ENCODE peak calls at places on chromosomes 6 and 20, in five cellular contexts. One of them, this sample, is unnamed.

GRCh38 chr6:112413805-112414204 is 66.7 kb downstream of the RFPL4B start:
- DNase-seq in smooth muscle cell of the brain vasculature: no peak
- DNase-seq in NCI-H1105: no peak
- DNase-seq in NCI-H1694: no peak
- DNase-seq in T-cell: no peak
- DNase-seq in this sample: no peak

GRCh38 chr6:138246650-138247440 is 28.6 kb upstream of the PBOV1 start:
- DNase-seq in NCI-H1694: no peak
- DNase-seq in NCI-H1105: no peak
- DNase-seq in T-cell: no peak
- DNase-seq in smooth muscle cell of the brain vasculature: no peak
- DNase-seq in this sample: no peak

GRCh38 chr6:2708456-2708855 is 42.3 kb downstream of the MYLK4 start:
- DNase-seq in NCI-H1105: no peak
- DNase-seq in T-cell: no peak
- DNase-seq in NCI-H1694: no peak
- DNase-seq in smooth muscle cell of the brain vasculature: no peak
- DNase-seq in this sample: no peak

GRCh38 chr20:16785221-16785620 is 37.1 kb downstream of the OTOR start:
- DNase-seq in NCI-H1105: no peak
- DNase-seq in T-cell: no peak
- DNase-seq in smooth muscle cell of the brain vasculature: no peak
- DNase-seq in NCI-H1694: no peak
- DNase-seq in this sample: no peak

GRCh38 chr20:38307371-38308046 is 3.6 kb downstream of the BPI start:
- DNase-seq in smooth muscle cell of the brain vasculature: no peak
- DNase-seq in NCI-H1694: no peak
- DNase-seq in NCI-H1105: no peak
- DNase-seq in T-cell: no peak
- DNase-seq in this sample: no peak

GRCh38 chr6:105675715-105676397 is 273.0 kb upstream of the PREP start:
- DNase-seq in smooth muscle cell of the brain vasculature: no peak
- DNase-seq in NCI-H1105: peak; percentile 35
- DNase-seq in T-cell: no peak
- DNase-seq in NCI-H1694: no peak
- DNase-seq in this sample: no peak

GRCh38 chr6:148451690-148452089 is 109.1 kb downstream of the SASH1 start:
- DNase-seq in smooth muscle cell of the brain vasculature: no peak
- DNase-seq in NCI-H1694: no peak
- DNase-seq in NCI-H1105: no peak
- DNase-seq in T-cell: no peak
- DNase-seq in this sample: no peak

GRCh38 chr6:95087394-95088097 is 489.8 kb upstream of the MANEA start:
- DNase-seq in smooth muscle cell of the brain vasculature: peak; percentile 76
- DNase-seq in NCI-H1105: peak; percentile 97
- DNase-seq in T-cell: no peak
- DNase-seq in NCI-H1694: peak; percentile 92
- DNase-seq in this sample: no peak

GRCh38 chr20:35273449-35274171 is 4.3 kb downstream of the MMP24OS start:
- DNase-seq in NCI-H1694: no peak
- DNase-seq in NCI-H1105: no peak
- DNase-seq in smooth muscle cell of the brain vasculature: no peak
- DNase-seq in T-cell: no peak
- DNase-seq in this sample: no peak

GRCh38 chr6:28553986-28554881 is 28.6 kb downstream of the GPX5 start:
- DNase-seq in smooth muscle cell of the brain vasculature: no peak
- DNase-seq in NCI-H1105: peak; percentile 49
- DNase-seq in T-cell: no peak
- DNase-seq in NCI-H1694: no peak
- DNase-seq in this sample: no peak

GRCh38 chr20:60137657-60138245 is 179.5 kb downstream of the CDH26 start:
- DNase-seq in T-cell: peak; percentile 6
- DNase-seq in NCI-H1694: no peak
- DNase-seq in smooth muscle cell of the brain vasculature: no peak
- DNase-seq in NCI-H1105: no peak
- DNase-seq in this sample: peak; percentile 4

GRCh38 chr20:51831891-51832675 is 29.8 kb upstream of the SALL4 start:
- DNase-seq in NCI-H1105: no peak
- DNase-seq in smooth muscle cell of the brain vasculature: no peak
- DNase-seq in NCI-H1694: no peak
- DNase-seq in T-cell: no peak
- DNase-seq in this sample: no peak

GRCh38 chr6:145699462-145699861 is 35.9 kb downstream of the EPM2A start:
- DNase-seq in NCI-H1105: no peak
- DNase-seq in NCI-H1694: no peak
- DNase-seq in T-cell: no peak
- DNase-seq in smooth muscle cell of the brain vasculature: no peak
- DNase-seq in this sample: no peak

GRCh38 chr6:87756858-87757257 is 54.8 kb upstream of the AKIRIN2 start:
- DNase-seq in smooth muscle cell of the brain vasculature: no peak
- DNase-seq in NCI-H1694: no peak
- DNase-seq in NCI-H1105: no peak
- DNase-seq in T-cell: peak; percentile 1
- DNase-seq in this sample: peak; percentile 86

GRCh38 chr6:25423358-25423757 is 144.2 kb downstream of the CARMIL1 start:
- DNase-seq in NCI-H1105: no peak
- DNase-seq in smooth muscle cell of the brain vasculature: no peak
- DNase-seq in T-cell: no peak
- DNase-seq in NCI-H1694: no peak
- DNase-seq in this sample: no peak

GRCh38 chr6:119348308-119349040 is 1.1 kb downstream of the MAN1A1 start:
- DNase-seq in NCI-H1694: no peak
- DNase-seq in NCI-H1105: peak; percentile 14
- DNase-seq in T-cell: peak; percentile 33
- DNase-seq in smooth muscle cell of the brain vasculature: no peak
- DNase-seq in this sample: no peak

GRCh38 chr20:44067650-44068081 is 119.3 kb downstream of the JPH2 start:
- DNase-seq in NCI-H1105: no peak
- DNase-seq in T-cell: no peak
- DNase-seq in NCI-H1694: no peak
- DNase-seq in smooth muscle cell of the brain vasculature: no peak
- DNase-seq in this sample: no peak

GRCh38 chr20:5848711-5849505 is 98.7 kb downstream of the SHLD1 start:
- DNase-seq in NCI-H1694: peak; percentile 47
- DNase-seq in T-cell: no peak
- DNase-seq in smooth muscle cell of the brain vasculature: no peak
- DNase-seq in NCI-H1105: no peak
- DNase-seq in this sample: no peak

GRCh38 chr6:36319436-36319762 is 17.3 kb downstream of the BNIP5 start:
- DNase-seq in NCI-H1105: peak; percentile 94
- DNase-seq in smooth muscle cell of the brain vasculature: no peak
- DNase-seq in NCI-H1694: no peak
- DNase-seq in T-cell: no peak
- DNase-seq in this sample: no peak

GRCh38 chr6:23655502-23655901 is 470.5 kb upstream of the NRSN1 start:
- DNase-seq in NCI-H1694: no peak
- DNase-seq in T-cell: no peak
- DNase-seq in smooth muscle cell of the brain vasculature: no peak
- DNase-seq in NCI-H1105: no peak
- DNase-seq in this sample: no peak

GRCh38 chr20:31841928-31842327 is 3.5 kb downstream of the FOXS1 start:
- DNase-seq in T-cell: no peak
- DNase-seq in NCI-H1105: no peak
- DNase-seq in smooth muscle cell of the brain vasculature: no peak
- DNase-seq in NCI-H1694: no peak
- DNase-seq in this sample: no peak

GRCh38 chr6:160883560-160883959 is 108.0 kb upstream of the MAP3K4 start:
- DNase-seq in smooth muscle cell of the brain vasculature: no peak
- DNase-seq in T-cell: no peak
- DNase-seq in NCI-H1694: no peak
- DNase-seq in NCI-H1105: no peak
- DNase-seq in this sample: no peak

GRCh38 chr20:17882065-17882833 is 86.3 kb downstream of the SNX5 start:
- DNase-seq in T-cell: no peak
- DNase-seq in smooth muscle cell of the brain vasculature: no peak
- DNase-seq in NCI-H1694: no peak
- DNase-seq in NCI-H1105: no peak
- DNase-seq in this sample: no peak

GRCh38 chr6:141464490-141464889 is 668.2 kb upstream of the GJE1 start:
- DNase-seq in smooth muscle cell of the brain vasculature: no peak
- DNase-seq in NCI-H1105: peak; percentile 94
- DNase-seq in NCI-H1694: peak; percentile 71
- DNase-seq in T-cell: no peak
- DNase-seq in this sample: no peak

GRCh38 chr6:161744211-161745067 is 470.6 kb upstream of the AGPAT4 start:
- DNase-seq in smooth muscle cell of the brain vasculature: peak; percentile 75
- DNase-seq in NCI-H1694: no peak
- DNase-seq in T-cell: no peak
- DNase-seq in NCI-H1105: no peak
- DNase-seq in this sample: no peak

GRCh38 chr20:51125774-51126173 is 102.9 kb upstream of the KCNG1 start:
- DNase-seq in NCI-H1105: no peak
- DNase-seq in smooth muscle cell of the brain vasculature: no peak
- DNase-seq in NCI-H1694: no peak
- DNase-seq in T-cell: no peak
- DNase-seq in this sample: no peak

GRCh38 chr20:24766143-24766527 is 182.9 kb upstream of the CST7 start:
- DNase-seq in T-cell: no peak
- DNase-seq in smooth muscle cell of the brain vasculature: no peak
- DNase-seq in NCI-H1105: no peak
- DNase-seq in NCI-H1694: no peak
- DNase-seq in this sample: no peak

GRCh38 chr6:143822584-143823024 is 20.5 kb upstream of the LTV1 start:
- DNase-seq in NCI-H1694: no peak
- DNase-seq in NCI-H1105: no peak
- DNase-seq in T-cell: no peak
- DNase-seq in smooth muscle cell of the brain vasculature: no peak
- DNase-seq in this sample: no peak

GRCh38 chr20:23151008-23151703 is 65.0 kb upstream of the CD93 start:
- DNase-seq in NCI-H1105: no peak
- DNase-seq in NCI-H1694: no peak
- DNase-seq in smooth muscle cell of the brain vasculature: no peak
- DNase-seq in T-cell: no peak
- DNase-seq in this sample: no peak

GRCh38 chr20:5118220-5119142 is 1.3 kb downstream of the PCNA start:
- DNase-seq in T-cell: no peak
- DNase-seq in NCI-H1694: no peak
- DNase-seq in smooth muscle cell of the brain vasculature: no peak
- DNase-seq in NCI-H1105: no peak
- DNase-seq in this sample: no peak

GRCh38 chr6:31727717-31728671 is 1.1 kb downstream of the DDAH2 start:
- DNase-seq in NCI-H1105: no peak
- DNase-seq in T-cell: no peak
- DNase-seq in smooth muscle cell of the brain vasculature: no peak
- DNase-seq in NCI-H1694: no peak
- DNase-seq in this sample: no peak

GRCh38 chr6:91082311-91082803 is 495.5 kb upstream of the MAP3K7 start:
- DNase-seq in T-cell: no peak
- DNase-seq in smooth muscle cell of the brain vasculature: peak; percentile 41
- DNase-seq in NCI-H1105: no peak
- DNase-seq in NCI-H1694: no peak
- DNase-seq in this sample: no peak

GRCh38 chr6:35727206-35727934 is 9.5 kb upstream of the ARMC12 start:
- DNase-seq in NCI-H1105: peak; percentile 92
- DNase-seq in smooth muscle cell of the brain vasculature: peak; percentile 77
- DNase-seq in NCI-H1694: peak; percentile 74
- DNase-seq in T-cell: no peak
- DNase-seq in this sample: peak; percentile 72

GRCh38 chr20:252801-253200 is 4.7 kb upstream of the DEFB132 start:
- DNase-seq in NCI-H1694: no peak
- DNase-seq in NCI-H1105: no peak
- DNase-seq in T-cell: no peak
- DNase-seq in smooth muscle cell of the brain vasculature: no peak
- DNase-seq in this sample: no peak

GRCh38 chr20:40961176-40961575 is 67.4 kb upstream of the TOP1 start:
- DNase-seq in smooth muscle cell of the brain vasculature: no peak
- DNase-seq in T-cell: no peak
- DNase-seq in NCI-H1105: no peak
- DNase-seq in NCI-H1694: no peak
- DNase-seq in this sample: no peak

GRCh38 chr6:108156180-108156937 is 9.5 kb upstream of the NR2E1 start:
- DNase-seq in NCI-H1105: no peak
- DNase-seq in NCI-H1694: no peak
- DNase-seq in smooth muscle cell of the brain vasculature: no peak
- DNase-seq in T-cell: no peak
- DNase-seq in this sample: no peak

This sample was measured in CMK.